ENCODE peak calls at places on chromosomes 3 and 15, in five cellular contexts. V is A549; B is heart left ventricle; Y is CD4-positive, alpha-beta T cell; F is cardiac muscle cell. K is an unnamed sample.

GRCh38 chr3:195540526-195540925 is 2.6 kb downstream of the PPP1R2 start:
- DNase-seq in V (no peak), F (no peak), B (no peak), Y (no peak), K (no peak)

GRCh38 chr3:13637311-13637891 is 88.5 kb downstream of the FBLN2 start:
- DNase-seq in B (no peak), V (no peak), F (no peak), Y (no peak), K (no peak)

GRCh38 chr3:73999501-73999900 is 374.8 kb upstream of the PDZRN3 start:
- DNase-seq in Y (no peak), B (no peak), F (no peak), V (no peak), K (no peak)

GRCh38 chr3:50319872-50320625 is 2.5 kb downstream of the HYAL2 start:
- DNase-seq in Y (no peak), V (no peak), B (no peak), F (no peak), K (no peak)

GRCh38 chr3:161415506-161416231 is 44.4 kb upstream of the SPTSSB start:
- DNase-seq in Y (no peak), F (peak), B (no peak), V (no peak), K (no peak)

GRCh38 chr3:141602706-141603105 is 115.9 kb downstream of the RASA2 start:
- DNase-seq in B (no peak), V (no peak), Y (no peak), F (no peak), K (no peak)

GRCh38 chr3:70820397-70820796 is 508.0 kb upstream of the MDFIC2 start:
- DNase-seq in B (no peak), V (no peak), F (no peak), Y (no peak), K (no peak)

GRCh38 chr3:108899530-108899929 is 54.1 kb downstream of the GUCA1C start:
- DNase-seq in F (no peak), B (no peak), V (no peak), Y (no peak), K (no peak)

GRCh38 chr15:101127503-101128076 is 124.3 kb downstream of the CHSY1 start:
- DNase-seq in V (no peak), Y (no peak), F (peak), B (peak), K (peak)

GRCh38 chr3:198113219-198114053 is 153.4 kb downstream of the LMLN start:
- DNase-seq in F (peak), B (no peak), Y (no peak), V (no peak), K (no peak)

GRCh38 chr15:49370782-49371181 is 52.3 kb upstream of the FGF7 start:
- DNase-seq in V (no peak), F (peak), Y (no peak), B (no peak), K (no peak)

GRCh38 chr3:100682056-100682853 is 27.0 kb upstream of the TFG start:
- DNase-seq in Y (no peak), F (peak), V (no peak), B (peak), K (no peak)

GRCh38 chr15:74399511-74400312 is 32.3 kb upstream of the CYP11A1 start:
- DNase-seq in B (no peak), Y (no peak), V (no peak), F (peak), K (no peak)

GRCh38 chr15:88178631-88179030 is 77.9 kb downstream of the NTRK3 start:
- DNase-seq in V (no peak), F (no peak), Y (no peak), B (no peak), K (no peak)

GRCh38 chr15:46059921-46060565 is 425.2 kb downstream of the SQOR start:
- DNase-seq in F (no peak), B (no peak), Y (no peak), V (no peak), K (no peak)

GRCh38 chr15:90607361-90607760 is 77.6 kb downstream of the CRTC3 start:
- DNase-seq in B (no peak), F (no peak), Y (no peak), V (no peak), K (no peak)

GRCh38 chr3:49019941-49020334 is 1.6 kb upstream of the DALRD3 start:
- DNase-seq in Y (no peak), F (peak), V (no peak), B (no peak), K (no peak)

GRCh38 chr15:92328207-92328606 is 65.5 kb upstream of the ST8SIA2 start:
- DNase-seq in Y (no peak), V (no peak), B (no peak), F (no peak), K (no peak)

GRCh38 chr3:157301027-157301663 is 135.5 kb upstream of the PTX3 start:
- DNase-seq in V (no peak), B (no peak), F (peak), Y (no peak), K (no peak)

DNA sequence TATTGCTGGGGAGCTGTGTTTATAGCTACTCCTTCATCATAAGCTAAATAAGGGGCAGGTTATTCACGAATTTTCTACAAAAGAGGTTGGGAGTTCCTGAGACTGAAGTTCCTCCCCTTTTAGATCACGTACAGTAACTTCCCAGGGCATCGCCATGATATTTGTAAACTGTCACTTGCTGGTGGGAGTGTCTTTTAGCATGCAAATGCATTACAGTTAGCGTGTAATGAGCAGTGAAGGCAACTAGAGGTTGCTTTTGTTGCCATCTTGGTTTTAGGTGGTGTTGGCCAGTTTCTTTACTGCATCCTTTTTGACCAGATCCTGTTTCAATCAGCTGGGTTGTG is 64.4 kb downstream of the IL12A start:
- DNase-seq in B (no peak), V (no peak), F (no peak), Y (no peak), K (no peak)
- H3K27ac ChIP-seq in B (no peak), V (no peak), F (no peak), Y (no peak), K (no peak)

GRCh38 chr3:126112531-126113237 is 28.8 kb upstream of the SLC41A3 start:
- DNase-seq in B (no peak), V (no peak), Y (no peak), F (no peak), K (no peak)

GRCh38 chr3:126111566-126112475 is 27.9 kb upstream of the SLC41A3 start:
- DNase-seq in Y (no peak), B (no peak), F (no peak), V (no peak), K (no peak)

GRCh38 chr3:126114406-126115386 is 30.8 kb upstream of the SLC41A3 start:
- DNase-seq in V (no peak), B (no peak), F (no peak), Y (no peak), K (no peak)

GRCh38 chr3:126113733-126114132 is 29.8 kb upstream of the SLC41A3 start:
- DNase-seq in B (no peak), Y (no peak), V (peak), F (no peak), K (no peak)

DNA sequence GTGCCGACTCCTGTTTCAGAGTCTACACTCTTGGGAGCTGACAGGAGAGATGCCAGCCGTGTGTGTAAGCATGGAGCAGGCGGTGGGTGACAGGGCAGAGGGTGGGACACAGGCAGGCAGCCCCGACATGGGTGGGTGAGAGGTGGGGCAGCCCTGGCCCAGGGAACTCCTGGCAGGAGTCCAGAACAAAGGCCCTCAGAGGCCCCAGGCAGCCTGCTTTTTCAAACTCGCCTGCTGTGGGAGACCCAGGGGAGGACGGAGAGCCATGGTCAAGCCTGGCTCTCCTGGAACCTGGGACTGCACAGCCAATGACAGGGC is 29.3 kb upstream of the SLC41A3 start:
- DNase-seq in B (no peak), V (no peak), F (no peak), Y (no peak), K (no peak)
- H3K27ac ChIP-seq in B (no peak), V (no peak), F (no peak), Y (no peak), K (no peak)

GRCh38 chr3:142888099-142888483 is 792 bp downstream of the PCOLCE2 start:
- DNase-seq in B (peak), F (peak), V (peak), Y (no peak), K (no peak)

GRCh38 chr3:142886938-142887337 is 1.9 kb downstream of the PCOLCE2 start:
- DNase-seq in B (no peak), Y (no peak), V (no peak), F (peak), K (no peak)

GRCh38 chr3:142890592-142890991 is 1.7 kb upstream of the PCOLCE2 start:
- DNase-seq in Y (no peak), B (no peak), F (no peak), V (no peak), K (no peak)

GRCh38 chr3:142889263-142890014 is 556 bp upstream of the PCOLCE2 start:
- DNase-seq in B (no peak), F (no peak), Y (no peak), V (no peak), K (no peak)

DNA sequence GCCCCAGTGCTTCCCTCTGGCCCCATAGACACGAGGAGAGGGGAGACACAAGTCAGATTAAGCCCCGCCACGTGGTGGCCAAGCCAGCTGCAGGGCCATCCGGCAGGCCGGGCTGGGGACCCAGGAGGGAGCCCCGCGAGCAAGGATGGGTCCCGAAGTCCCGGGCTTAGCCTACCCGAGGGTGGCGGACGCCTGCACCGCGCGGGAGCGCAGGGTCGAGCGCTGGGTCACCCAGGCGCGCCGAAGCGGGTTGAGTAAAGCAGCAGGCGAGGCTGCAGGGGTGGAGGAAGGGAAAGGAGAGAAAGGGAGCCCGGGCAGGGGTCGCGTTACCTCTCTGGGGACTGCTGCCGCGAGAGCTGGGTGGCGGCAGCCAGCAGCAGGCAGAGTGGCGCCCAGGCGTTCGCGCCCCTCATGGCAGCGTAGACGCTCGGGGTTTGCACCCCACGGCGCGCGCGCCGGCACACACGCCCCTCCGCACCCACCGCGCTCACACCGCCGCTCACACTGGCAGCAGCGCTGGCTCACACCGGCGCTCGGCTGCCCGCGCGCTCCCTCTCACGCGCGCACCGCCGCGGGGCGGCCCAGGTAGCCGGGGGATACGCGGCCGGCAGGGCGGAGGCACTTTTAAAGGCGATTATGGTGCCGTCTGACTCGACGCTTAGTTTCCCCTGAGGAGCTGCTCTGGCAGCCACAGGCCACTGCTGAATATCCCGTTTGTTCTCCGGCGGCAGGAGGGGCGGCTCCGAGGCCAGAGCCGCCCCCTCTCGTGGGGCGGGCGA is at the start of gene PCOLCE2:
- DNase-seq in Y (no peak), V (peak), F (peak), B (peak), K (no peak)
- H3K27ac ChIP-seq in Y (no peak), V (peak), F (no peak), B (peak), K (no peak)

GRCh38 chr3:160368804-160369203 is 30.2 kb downstream of the IFT80 start:
- DNase-seq in B (no peak), V (no peak), Y (no peak), F (no peak), K (no peak)
- H3K27ac ChIP-seq in B (no peak), V (no peak), Y (no peak), F (no peak), K (no peak)

DNA sequence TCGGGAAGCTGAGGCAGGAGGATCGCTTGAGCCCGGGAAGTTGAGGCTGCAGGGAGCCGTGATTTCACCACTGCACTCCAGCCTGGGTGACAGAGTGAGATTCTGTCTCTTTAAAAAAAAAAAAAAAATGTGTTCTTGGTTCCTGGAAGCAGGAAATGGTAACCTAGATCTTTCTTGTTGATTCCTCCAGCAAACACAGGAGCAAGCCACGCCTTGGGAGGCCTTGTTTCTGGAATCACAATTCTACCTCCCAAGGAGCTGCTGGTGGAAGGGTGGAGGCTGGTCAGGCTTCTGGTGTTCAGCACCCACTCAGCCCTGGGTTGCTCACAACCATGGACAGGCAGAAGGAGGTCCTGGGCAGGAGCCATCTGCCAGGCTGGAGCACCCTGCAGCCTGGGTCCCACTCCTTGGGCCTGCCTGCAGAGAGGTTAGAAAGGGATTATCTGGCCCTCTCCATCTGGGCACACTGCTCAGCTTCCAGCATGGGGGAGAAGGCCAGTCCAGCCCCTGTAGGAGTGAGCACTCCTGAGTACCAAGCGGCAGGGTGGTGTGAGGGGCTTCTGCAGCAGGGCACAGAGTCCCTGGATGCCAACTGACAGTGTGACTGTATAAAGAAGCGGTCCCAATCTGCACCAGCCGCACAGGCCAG is 65.6 kb downstream of the ABTB1 start:
- DNase-seq in F (peak), V (peak), B (no peak), Y (no peak), K (no peak)
- H3K27ac ChIP-seq in F (no peak), V (peak), B (peak), Y (no peak), K (peak)

DNA sequence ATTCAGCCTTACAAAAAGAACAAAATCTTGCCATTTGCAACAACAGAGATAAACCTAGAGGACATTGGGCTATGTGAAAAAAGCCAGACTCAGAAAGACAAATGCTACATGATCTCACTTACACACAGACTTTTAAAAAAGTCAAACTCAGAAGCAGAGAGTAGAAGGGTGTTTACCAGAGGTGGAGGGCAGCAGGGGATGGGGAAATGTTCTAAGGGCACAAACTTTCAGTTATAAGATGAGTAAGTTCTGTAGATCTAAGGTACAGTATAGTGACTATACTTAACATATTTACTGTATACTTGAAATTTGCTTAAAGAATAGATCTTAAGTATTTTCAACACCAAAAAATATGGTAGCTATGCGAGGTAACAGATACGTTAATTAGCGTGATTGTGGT is 3.0 kb downstream of the MYEF2 start:
- DNase-seq in V (no peak), B (no peak), Y (no peak), F (no peak), K (no peak)
- H3K27ac ChIP-seq in V (no peak), B (no peak), Y (no peak), F (no peak), K (no peak)

DNA sequence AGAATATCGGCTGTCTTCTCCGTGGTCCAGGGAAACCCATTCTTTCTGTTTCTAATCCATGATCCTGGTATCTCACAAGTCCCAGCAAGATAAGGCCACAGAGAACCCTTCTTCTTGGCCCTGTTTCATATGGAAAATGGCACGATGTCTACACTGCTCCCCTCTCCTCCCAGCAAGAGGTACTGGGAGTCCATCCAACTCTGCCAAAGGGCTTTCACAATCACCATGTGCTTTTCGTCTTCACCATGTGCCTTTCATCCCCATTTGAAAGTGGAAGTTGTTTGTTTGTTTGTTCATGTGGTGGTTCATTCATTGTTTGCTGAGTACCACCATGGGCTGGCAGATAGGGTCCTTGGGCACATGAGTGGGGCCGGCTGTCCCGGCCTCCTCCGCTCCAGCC is 5.5 kb downstream of the ITIH3 start:
- DNase-seq in B (no peak), Y (no peak), F (peak), V (no peak), K (no peak)
- H3K27ac ChIP-seq in B (no peak), Y (no peak), F (no peak), V (no peak), K (no peak)

DNA sequence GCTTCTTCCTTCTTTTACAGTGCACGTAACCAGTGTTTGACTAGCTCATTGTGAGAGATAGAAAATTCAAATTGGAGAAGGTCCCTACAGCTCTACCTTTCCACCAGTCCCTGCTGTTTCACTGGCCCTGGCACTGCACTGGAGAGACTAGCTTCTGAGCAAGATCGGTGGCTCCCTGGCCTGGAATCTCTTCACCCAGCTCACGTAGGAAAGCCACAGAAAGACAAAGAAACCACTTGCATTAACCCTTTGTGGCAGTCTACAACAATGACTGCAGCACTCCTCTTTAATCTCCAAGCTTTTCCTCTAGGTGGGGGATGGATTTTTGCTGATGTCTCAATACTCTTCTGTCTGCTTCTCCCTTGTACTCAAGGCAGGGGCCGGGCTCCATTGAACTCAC is 155.9 kb downstream of the PEX5L start:
- DNase-seq in F (no peak), B (no peak), V (no peak), Y (no peak), K (no peak)
- H3K27ac ChIP-seq in F (no peak), B (no peak), V (no peak), Y (no peak), K (no peak)

DNA sequence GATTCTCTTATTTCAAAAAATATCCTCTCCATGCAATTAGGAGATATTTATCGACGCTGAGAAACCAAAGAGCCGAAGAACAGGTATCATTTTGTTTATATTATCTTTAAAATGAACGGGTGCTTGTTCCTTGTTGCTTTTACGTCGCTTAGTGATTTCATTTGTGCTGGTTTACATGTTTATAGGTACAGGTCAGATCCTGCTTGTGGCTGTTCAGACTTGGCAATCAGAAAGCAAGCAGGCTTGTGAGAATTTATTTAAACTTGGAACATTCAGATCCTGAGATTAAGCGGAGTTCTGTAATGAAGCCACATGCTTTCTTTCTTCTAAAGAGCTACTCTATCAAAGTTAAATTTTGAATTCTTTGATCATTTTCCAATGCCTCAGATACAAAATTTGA is 43.0 kb upstream of the ATP2C1 start:
- DNase-seq in B (no peak), V (no peak), Y (no peak), F (peak), K (no peak)
- H3K27ac ChIP-seq in B (peak), V (no peak), Y (no peak), F (no peak), K (peak)

K was measured in caudate nucleus.